ENCODE peak calls at places on chromosomes 7 and 10, in nine cellular contexts. One of them, this sample, is unnamed.

GRCh38 chr7:1260236-1260635 is 27.6 kb downstream of the UNCX start:
- DNase-seq in GM12878: no peak
- DNase-seq in astrocyte: no peak
- DNase-seq in bronchial epithelial cell: no peak
- DNase-seq in esophagus squamous epithelium: no peak
- DNase-seq in midbrain: no peak
- DNase-seq in SK-N-SH: no peak
- DNase-seq in lung: no peak
- DNase-seq in AML-193: no peak
- DNase-seq in this sample: no peak

GRCh38 chr10:102646610-102647432 is 2.5 kb downstream of the TRIM8 start:
- DNase-seq in GM12878: no peak
- DNase-seq in astrocyte: no peak
- DNase-seq in bronchial epithelial cell: no peak
- DNase-seq in esophagus squamous epithelium: no peak
- DNase-seq in midbrain: no peak
- DNase-seq in SK-N-SH: peak
- DNase-seq in lung: peak
- DNase-seq in AML-193: peak
- DNase-seq in this sample: no peak

GRCh38 chr10:6503171-6503570 is 76.9 kb downstream of the PRKCQ start:
- DNase-seq in GM12878: no peak
- DNase-seq in astrocyte: no peak
- DNase-seq in bronchial epithelial cell: no peak
- DNase-seq in esophagus squamous epithelium: no peak
- DNase-seq in midbrain: no peak
- DNase-seq in SK-N-SH: no peak
- DNase-seq in lung: no peak
- DNase-seq in AML-193: no peak
- DNase-seq in this sample: no peak

GRCh38 chr7:66583696-66584095 is 45.0 kb upstream of the KCTD7 start:
- DNase-seq in GM12878: no peak
- DNase-seq in astrocyte: no peak
- DNase-seq in bronchial epithelial cell: no peak
- DNase-seq in esophagus squamous epithelium: no peak
- DNase-seq in midbrain: no peak
- DNase-seq in SK-N-SH: no peak
- DNase-seq in lung: no peak
- DNase-seq in AML-193: no peak
- DNase-seq in this sample: no peak

GRCh38 chr10:25725917-25726716 is 207.9 kb upstream of the MYO3A start:
- DNase-seq in GM12878: no peak
- DNase-seq in astrocyte: peak
- DNase-seq in bronchial epithelial cell: peak
- DNase-seq in esophagus squamous epithelium: no peak
- DNase-seq in midbrain: peak
- DNase-seq in SK-N-SH: peak
- DNase-seq in lung: no peak
- DNase-seq in AML-193: peak
- DNase-seq in this sample: peak

GRCh38 chr10:93788413-93789208 is 30.9 kb downstream of the LGI1 start:
- DNase-seq in GM12878: no peak
- DNase-seq in astrocyte: no peak
- DNase-seq in bronchial epithelial cell: no peak
- DNase-seq in esophagus squamous epithelium: no peak
- DNase-seq in midbrain: no peak
- DNase-seq in SK-N-SH: no peak
- DNase-seq in lung: no peak
- DNase-seq in AML-193: no peak
- DNase-seq in this sample: no peak

GRCh38 chr10:73517166-73517888 is 21.5 kb upstream of the PPP3CB start:
- DNase-seq in GM12878: no peak
- DNase-seq in astrocyte: peak
- DNase-seq in bronchial epithelial cell: peak
- DNase-seq in esophagus squamous epithelium: no peak
- DNase-seq in midbrain: no peak
- DNase-seq in SK-N-SH: no peak
- DNase-seq in lung: no peak
- DNase-seq in AML-193: peak
- DNase-seq in this sample: peak

GRCh38 chr10:112375721-112376577 is 2.0 kb downstream of the ACSL5 start:
- DNase-seq in GM12878: peak
- DNase-seq in astrocyte: no peak
- DNase-seq in bronchial epithelial cell: no peak
- DNase-seq in esophagus squamous epithelium: no peak
- DNase-seq in midbrain: no peak
- DNase-seq in SK-N-SH: no peak
- DNase-seq in lung: peak
- DNase-seq in AML-193: peak
- DNase-seq in this sample: peak

GRCh38 chr10:11012880-11013279 is 4.8 kb upstream of the CELF2 start:
- DNase-seq in GM12878: no peak
- DNase-seq in astrocyte: no peak
- DNase-seq in bronchial epithelial cell: no peak
- DNase-seq in esophagus squamous epithelium: no peak
- DNase-seq in midbrain: no peak
- DNase-seq in SK-N-SH: no peak
- DNase-seq in lung: no peak
- DNase-seq in AML-193: no peak
- DNase-seq in this sample: no peak

GRCh38 chr10:29586509-29586908 is 48.3 kb downstream of the SVIL start:
- DNase-seq in GM12878: no peak
- DNase-seq in astrocyte: no peak
- DNase-seq in bronchial epithelial cell: no peak
- DNase-seq in esophagus squamous epithelium: no peak
- DNase-seq in midbrain: no peak
- DNase-seq in SK-N-SH: no peak
- DNase-seq in lung: no peak
- DNase-seq in AML-193: no peak
- DNase-seq in this sample: no peak